ENCODE peak calls at places on chromosomes 13 and 19, in four cellular contexts. E is tibial nerve, T is cardiac muscle cell, J is mucosa of descending colon. Y is an unnamed sample.

GRCh38 chr19:2064788-2065524 is 13.9 kb upstream of the MKNK2 start:
- DNase-seq in E (no peak), T (no peak), J (peak), Y (no peak)

GRCh38 chr13:35566340-35566739 is 89.9 kb upstream of the MAB21L1 start:
- DNase-seq in E (no peak), T (peak), J (no peak), Y (no peak)

GRCh38 chr19:30068528-30069395 is 126.7 kb downstream of the URI1 start:
- DNase-seq in E (no peak), T (no peak), J (no peak), Y (no peak)

GRCh38 chr19:49752701-49753100 is 10.4 kb downstream of the TSKS start:
- DNase-seq in E (no peak), T (no peak), J (no peak), Y (no peak)

GRCh38 chr13:27131202-27131623 is 40.4 kb downstream of the USP12 start:
- DNase-seq in E (no peak), T (peak), J (no peak), Y (no peak)

GRCh38 chr13:100361504-100361903 is 227.1 kb downstream of the GGACT start:
- DNase-seq in E (no peak), T (peak), J (no peak), Y (no peak)

GRCh38 chr19:33048806-33049676 is 15.6 kb downstream of the RHPN2 start:
- DNase-seq in E (no peak), T (peak), J (no peak), Y (no peak)

GRCh38 chr19:49973987-49974386 is 13.0 kb upstream of the SIGLEC11 start:
- DNase-seq in E (no peak), T (no peak), J (no peak), Y (no peak)

GRCh38 chr13:29046588-29046987 is 226.4 kb downstream of the MTUS2 start:
- DNase-seq in E (no peak), T (no peak), J (no peak), Y (no peak)

DNA sequence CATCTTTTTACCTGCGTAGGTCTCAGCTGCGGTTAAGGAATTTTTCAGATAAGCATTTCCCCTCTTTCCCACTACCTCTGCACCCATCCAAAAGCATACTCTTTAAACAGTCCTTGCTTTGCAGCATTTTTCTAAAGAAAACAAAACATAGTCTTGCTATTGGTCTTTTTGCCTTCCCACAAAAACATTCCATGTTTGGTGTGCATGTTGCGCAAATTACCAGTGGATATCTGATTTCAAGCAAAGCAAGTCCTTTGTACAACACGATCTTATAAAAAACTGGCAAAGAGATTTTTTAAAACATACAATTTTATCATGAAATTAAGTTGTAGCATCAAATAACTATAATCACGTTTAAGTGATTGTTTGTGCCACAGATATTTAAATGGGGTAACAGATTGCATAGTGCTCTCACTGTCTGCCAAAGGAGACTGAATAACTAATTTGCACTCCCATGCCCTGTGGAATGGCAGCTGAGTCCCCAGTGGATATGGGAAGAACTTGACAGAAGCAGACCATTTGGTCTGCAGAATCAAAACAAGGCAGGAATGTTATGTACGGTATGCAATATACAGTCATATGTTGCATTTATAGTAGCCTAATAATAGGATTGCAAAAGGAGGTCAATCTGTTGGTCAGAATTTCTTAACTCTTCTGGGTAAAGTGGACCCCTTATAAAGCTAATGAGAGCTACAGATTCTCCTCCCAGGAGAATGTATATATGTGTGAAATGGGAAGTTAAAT is 285.7 kb downstream of the TBC1D4 start:
- DNase-seq in E (no peak), T (peak), J (no peak), Y (no peak)
- H3K4me3 ChIP-seq in E (no peak), T (no peak), J (no peak), Y (no peak)

GRCh38 chr13:19959831-19960672 is 1.5 kb downstream of the ZMYM2 start:
- DNase-seq in E (peak), T (peak), J (peak), Y (peak)

GRCh38 chr13:19961484-19961883 is 3.0 kb downstream of the ZMYM2 start:
- DNase-seq in E (no peak), T (no peak), J (no peak), Y (no peak)

GRCh38 chr13:19960673-19961015 is 2.1 kb downstream of the ZMYM2 start:
- DNase-seq in E (no peak), T (peak), J (no peak), Y (no peak)

GRCh38 chr13:19962894-19963293 is 4.4 kb downstream of the ZMYM2 start:
- DNase-seq in E (no peak), T (no peak), J (no peak), Y (no peak)

GRCh38 chr13:19961924-19962323 is 3.4 kb downstream of the ZMYM2 start:
- DNase-seq in E (no peak), T (no peak), J (no peak), Y (no peak)
- H3K4me3 ChIP-seq in E (no peak), T (peak), J (no peak), Y (no peak)

GRCh38 chr19:58396691-58397532 is 1.5 kb downstream of the RNF225 start:
- DNase-seq in E (no peak), T (no peak), J (no peak), Y (no peak)

GRCh38 chr19:58397533-58398037 is 2.1 kb downstream of the RNF225 start:
- DNase-seq in E (no peak), T (no peak), J (no peak), Y (no peak)

GRCh38 chr19:58394821-58395219 is 636 bp upstream of the RNF225 start:
- DNase-seq in E (no peak), T (no peak), J (no peak), Y (no peak)

GRCh38 chr19:58395220-58395978 is at the start of gene RNF225:
- DNase-seq in E (no peak), T (no peak), J (no peak), Y (no peak)

DNA sequence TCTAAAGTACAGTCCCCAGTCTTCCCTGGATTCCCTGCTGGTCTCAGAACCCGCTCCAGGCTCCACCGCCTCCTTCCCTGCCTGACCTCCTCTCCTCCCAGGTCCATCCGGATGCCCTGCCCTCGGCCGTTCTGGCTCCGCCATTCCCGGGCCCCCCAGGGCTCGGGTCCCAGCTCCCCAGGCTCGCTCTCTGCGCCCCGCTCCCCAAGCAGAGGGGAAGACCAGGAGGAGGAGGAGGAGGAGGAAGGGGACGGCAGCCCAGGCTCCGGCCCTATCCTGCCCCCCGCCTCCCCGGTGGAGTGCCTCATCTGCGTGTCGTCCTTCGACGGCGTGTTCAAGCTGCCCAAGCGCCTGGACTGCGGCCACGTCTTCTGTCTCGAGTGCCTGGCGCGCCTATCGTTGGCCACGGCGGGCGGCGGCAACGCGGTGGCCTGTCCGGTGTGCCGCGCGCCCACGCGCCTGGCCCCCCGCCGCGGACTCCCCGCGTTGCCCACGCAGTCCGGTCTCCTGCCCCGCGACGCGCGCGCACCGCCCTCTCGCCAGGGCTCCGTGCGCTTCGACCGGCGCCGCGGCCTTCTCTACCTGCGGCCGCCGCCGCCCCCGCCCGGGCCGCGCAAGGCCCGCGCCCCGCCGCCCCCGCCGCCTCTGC is 647 bp downstream of the RNF225 start:
- DNase-seq in E (no peak), T (peak), J (no peak), Y (no peak)
- H3K4me3 ChIP-seq in E (no peak), T (peak), J (no peak), Y (no peak)

DNA sequence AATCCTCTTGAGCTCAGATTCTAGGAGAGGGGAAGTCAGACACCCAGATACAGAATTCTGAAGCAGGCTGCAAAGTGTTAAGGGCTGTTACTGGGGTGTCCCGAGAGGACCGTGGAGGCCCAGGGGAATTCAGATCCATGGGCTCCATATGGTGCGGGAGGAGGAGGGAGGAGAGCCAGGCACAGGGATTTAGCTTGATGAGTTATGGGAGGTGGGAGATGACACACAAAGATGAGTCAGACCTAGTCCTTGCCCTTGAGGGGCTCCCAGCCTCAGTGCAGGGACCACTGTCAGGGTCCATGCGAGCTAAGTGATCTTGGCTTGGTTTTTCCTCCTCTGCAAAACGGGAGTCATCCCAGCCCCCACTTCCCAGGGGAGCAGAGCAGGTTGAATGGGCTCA is 14.4 kb upstream of the GIPR start:
- DNase-seq in E (no peak), T (no peak), J (no peak), Y (no peak)
- H3K4me3 ChIP-seq in E (no peak), T (no peak), J (no peak), Y (no peak)

GRCh38 chr13:106721599-106721998 is 153.7 kb upstream of the ARGLU1 start:
- DNase-seq in E (no peak), T (no peak), J (no peak), Y (no peak)
- H3K4me3 ChIP-seq in E (no peak), T (no peak), J (no peak), Y (no peak)

DNA sequence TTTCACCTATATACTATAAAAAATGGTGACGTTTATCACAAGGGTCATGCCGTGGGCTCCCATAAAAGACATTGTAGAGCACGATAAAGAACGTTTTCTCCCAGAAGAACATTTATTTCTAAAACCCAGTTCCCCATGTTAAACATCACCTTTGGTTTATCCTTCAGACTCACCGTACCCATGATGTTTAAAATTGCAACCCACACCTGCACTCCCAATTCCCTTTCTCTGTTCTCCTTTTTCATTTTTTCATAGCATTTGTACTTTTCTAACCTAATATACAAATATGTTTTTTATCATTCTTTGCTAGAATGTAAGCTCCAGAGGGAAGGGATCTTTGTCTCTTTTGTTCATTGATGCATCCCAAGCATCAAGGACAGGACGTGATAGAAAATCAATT is 2.0 kb downstream of the RCBTB2 start:
- DNase-seq in E (no peak), T (no peak), J (no peak), Y (no peak)
- H3K4me3 ChIP-seq in E (no peak), T (no peak), J (no peak), Y (no peak)

GRCh38 chr19:12527034-12527836 is 24.0 kb downstream of the ZNF564 start:
- DNase-seq in E (no peak), T (peak), J (no peak), Y (no peak)
- H3K4me3 ChIP-seq in E (no peak), T (no peak), J (no peak), Y (no peak)

DNA sequence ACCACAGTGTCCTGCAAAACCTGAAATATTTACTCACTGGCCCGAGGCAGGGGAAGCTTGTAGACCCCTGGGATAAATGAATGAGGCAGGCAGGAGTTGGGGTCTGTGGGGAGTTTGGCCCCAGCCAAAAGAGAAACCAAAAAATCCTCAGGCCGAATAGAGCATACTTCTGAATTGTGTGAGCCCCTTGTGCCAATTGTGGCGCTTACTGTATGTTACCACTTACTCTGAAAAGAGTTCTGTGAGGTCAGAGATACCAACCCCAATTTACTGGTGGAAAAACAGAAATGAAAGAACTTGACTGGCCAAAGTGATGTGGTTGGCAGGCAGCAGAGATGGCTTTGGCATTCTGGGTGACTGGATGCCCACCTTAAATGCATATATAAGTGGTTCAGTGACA is 6.9 kb downstream of the CARM1 start:
- DNase-seq in E (no peak), T (no peak), J (no peak), Y (no peak)
- H3K4me3 ChIP-seq in E (no peak), T (no peak), J (no peak), Y (no peak)

GRCh38 chr13:93687261-93687660 is 460.7 kb downstream of the GPC6 start:
- DNase-seq in E (no peak), T (no peak), J (no peak), Y (no peak)
- H3K4me3 ChIP-seq in E (no peak), T (no peak), J (no peak), Y (no peak)

GRCh38 chr19:5989388-5990074 is 11.6 kb upstream of the RANBP3 start:
- DNase-seq in E (no peak), T (no peak), J (no peak), Y (no peak)

GRCh38 chr19:5988520-5989387 is 10.8 kb upstream of the RANBP3 start:
- DNase-seq in E (no peak), T (no peak), J (no peak), Y (no peak)

GRCh38 chr19:5985098-5985783 is 7.3 kb upstream of the RANBP3 start:
- DNase-seq in E (no peak), T (peak), J (no peak), Y (no peak)

GRCh38 chr19:5990289-5990797 is 12.4 kb upstream of the RANBP3 start:
- DNase-seq in E (no peak), T (no peak), J (no peak), Y (no peak)

DNA sequence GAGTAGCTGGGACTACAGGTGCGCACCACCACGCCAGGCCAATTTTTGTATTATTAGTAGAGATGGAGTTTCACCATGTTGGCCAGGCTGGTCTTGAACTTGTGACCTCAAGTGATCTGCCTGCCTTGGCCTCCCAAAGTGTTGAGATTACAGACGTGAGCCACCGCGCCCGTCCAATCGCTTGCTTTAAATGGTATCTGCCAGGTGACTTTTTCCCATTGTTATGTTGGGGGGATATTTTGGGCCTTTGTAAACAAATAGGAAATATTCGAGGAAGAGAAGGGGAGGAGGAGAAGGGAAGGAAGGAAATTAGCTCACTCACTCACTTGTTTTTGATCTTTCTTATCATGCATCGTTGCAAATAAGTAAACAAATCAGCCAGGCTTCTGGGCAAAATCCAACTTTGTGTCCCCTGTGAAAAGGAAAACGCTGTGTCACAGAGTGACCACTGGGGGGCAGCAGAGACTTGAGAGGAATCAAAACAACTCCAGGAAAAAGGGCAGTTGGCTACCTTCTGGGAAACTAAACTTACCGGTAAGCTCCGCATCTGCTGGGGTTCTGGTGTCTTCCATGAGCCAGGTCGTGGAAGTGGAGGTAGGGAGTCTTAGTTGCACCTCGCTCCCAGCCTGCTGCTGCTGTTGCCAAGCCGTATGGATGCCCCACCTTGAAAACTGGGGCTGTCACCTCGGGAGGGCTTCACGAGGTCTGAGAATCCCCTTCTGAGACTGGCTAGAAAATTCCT is 9.3 kb upstream of the RANBP3 start:
- DNase-seq in E (peak), T (peak), J (no peak), Y (no peak)
- H3K4me3 ChIP-seq in E (no peak), T (no peak), J (no peak), Y (peak)